ENCODE peak calls at places on chromosome 18, in eight cellular contexts. J is AG10803; H is HFFc6; V is CD8-positive, alpha-beta memory T cell; K is cardiac fibroblast; T is ACHN; I is HCT116; X is T-cell. R is an unnamed sample.

GRCh38 chr18:73980289-73980979 is 167.2 kb downstream of the FBXO15 start:
- DNase-seq in J (peak), H (no peak), V (no peak), K (peak), T (peak), I (peak), X (no peak), R (no peak)

GRCh38 chr18:22267697-22268096 is 98.3 kb downstream of the GATA6 start:
- DNase-seq in J (no peak), H (no peak), V (no peak), K (no peak), T (no peak), I (no peak), X (no peak), R (no peak)

GRCh38 chr18:1308686-1309085 is 404.0 kb downstream of the ADCYAP1 start:
- DNase-seq in J (no peak), H (no peak), V (no peak), K (no peak), T (no peak), I (no peak), X (no peak), R (no peak)

GRCh38 chr18:3333056-3333720 is 71.3 kb downstream of the MYL12B start:
- DNase-seq in J (no peak), H (no peak), V (no peak), K (no peak), T (no peak), I (no peak), X (no peak), R (no peak)

GRCh38 chr18:9552616-9553015 is 61.7 kb downstream of the PPP4R1 start:
- DNase-seq in J (no peak), H (no peak), V (no peak), K (no peak), T (no peak), I (no peak), X (no peak), R (no peak)

GRCh38 chr18:13617826-13618515 is 108.4 kb downstream of the FAM210A start:
- DNase-seq in J (no peak), H (no peak), V (no peak), K (no peak), T (no peak), I (no peak), X (no peak), R (no peak)

GRCh38 chr18:10304853-10305252 is 149.6 kb upstream of the APCDD1 start:
- DNase-seq in J (peak), H (peak), V (no peak), K (peak), T (no peak), I (no peak), X (no peak), R (peak)

GRCh38 chr18:12606592-12607315 is 51.2 kb downstream of the SPIRE1 start:
- DNase-seq in J (peak), H (peak), V (no peak), K (peak), T (peak), I (peak), X (no peak), R (peak)

GRCh38 chr18:76429262-76430126 is 65.5 kb downstream of the ZNF516 start:
- DNase-seq in J (no peak), H (no peak), V (no peak), K (no peak), T (no peak), I (no peak), X (no peak), R (no peak)

GRCh38 chr18:23095463-23095862 is 39.8 kb upstream of the CABLES1 start:
- DNase-seq in J (no peak), H (no peak), V (no peak), K (no peak), T (no peak), I (no peak), X (no peak), R (no peak)

GRCh38 chr18:21740474-21740723 is 193 bp upstream of the MIB1 start:
- DNase-seq in J (peak), H (peak), V (peak), K (no peak), T (peak), I (no peak), X (peak), R (no peak)

GRCh38 chr18:24197412-24197811 is 58.5 kb downstream of the CABYR start:
- DNase-seq in J (peak), H (no peak), V (no peak), K (no peak), T (no peak), I (no peak), X (no peak), R (no peak)

GRCh38 chr18:74216661-74217110 is 68.4 kb downstream of the TIMM21 start:
- DNase-seq in J (no peak), H (no peak), V (no peak), K (no peak), T (no peak), I (no peak), X (no peak), R (no peak)

GRCh38 chr18:799943-800342 is 12.1 kb downstream of the YES1 start:
- DNase-seq in J (no peak), H (no peak), V (no peak), K (no peak), T (no peak), I (no peak), X (no peak), R (no peak)

GRCh38 chr18:55401638-55402191 is 186.3 kb downstream of the TCF4 start:
- DNase-seq in J (peak), H (peak), V (no peak), K (peak), T (no peak), I (no peak), X (no peak), R (no peak)

GRCh38 chr18:7658701-7659100 is 91.6 kb downstream of the PTPRM start:
- DNase-seq in J (no peak), H (no peak), V (no peak), K (no peak), T (no peak), I (no peak), X (no peak), R (no peak)

GRCh38 chr18:44673256-44673950 is 7.3 kb upstream of the SETBP1 start:
- DNase-seq in J (no peak), H (no peak), V (no peak), K (no peak), T (no peak), I (no peak), X (no peak), R (no peak)

GRCh38 chr18:6920099-6920955 is 190.8 kb downstream of the ARHGAP28 start:
- DNase-seq in J (peak), H (peak), V (no peak), K (peak), T (peak), I (no peak), X (no peak), R (peak)

GRCh38 chr18:32049393-32050161 is 31.0 kb downstream of the RNF125 start:
- DNase-seq in J (no peak), H (peak), V (peak), K (no peak), T (no peak), I (no peak), X (peak), R (no peak)